ENCODE peak calls at places on chromosomes 5 and 9, in four cellular contexts. J, N, A and S are unnamed samples.

GRCh38 chr5:149420509-149421371 is 41.6 kb upstream of the IL17B start:
- DNase-seq in J (no peak), N (no peak), A (no peak), S (no peak)

GRCh38 chr9:127938298-127938690 is 640 bp upstream of the DPM2 start:
- DNase-seq in J (no peak), N (no peak), A (no peak), S (no peak)

GRCh38 chr9:34559616-34560546 is 29.6 kb downstream of the CNTFR start:
- DNase-seq in J (no peak), N (peak), A (no peak), S (peak)

GRCh38 chr5:128693779-128694178 is 155.7 kb upstream of the FBN2 start:
- DNase-seq in J (no peak), N (no peak), A (no peak), S (no peak)

GRCh38 chr5:56610093-56610698 is 205.2 kb upstream of the MAP3K1 start:
- DNase-seq in J (no peak), N (no peak), A (peak), S (no peak)

GRCh38 chr5:59838989-59839388 is 54.5 kb downstream of the PDE4D start:
- DNase-seq in J (no peak), N (no peak), A (no peak), S (no peak)

GRCh38 chr5:93299596-93300308 is 281.3 kb downstream of the NR2F1-AS1 start:
- DNase-seq in J (no peak), N (no peak), A (no peak), S (no peak)

GRCh38 chr5:175867587-175868347 is 3.6 kb upstream of the CPLX2 start:
- DNase-seq in J (no peak), N (peak), A (peak), S (peak)

GRCh38 chr5:97245371-97245770 is 62.3 kb upstream of the RIOK2 start:
- DNase-seq in J (no peak), N (no peak), A (no peak), S (no peak)

GRCh38 chr5:172743112-172743959 is 27.7 kb downstream of the DUSP1 start:
- DNase-seq in J (no peak), N (no peak), A (no peak), S (no peak)

GRCh38 chr5:135310328-135310989 is 88.6 kb downstream of the MACROH2A1 start:
- DNase-seq in J (no peak), N (no peak), A (peak), S (peak)

GRCh38 chr5:148734518-148734917 is 80.2 kb upstream of the HTR4 start:
- DNase-seq in J (no peak), N (no peak), A (peak), S (no peak)

GRCh38 chr5:1479581-1480188 is 34.4 kb upstream of the SLC6A3 start:
- DNase-seq in J (no peak), N (peak), A (peak), S (peak)

GRCh38 chr9:104858271-104858670 is 69.7 kb downstream of the ABCA1 start:
- DNase-seq in J (no peak), N (no peak), A (no peak), S (no peak)

GRCh38 chr5:150801117-150801927 is 22.8 kb downstream of the SMIM3 start:
- DNase-seq in J (peak), N (peak), A (peak), S (peak)

GRCh38 chr9:18746631-18747030 is 272.7 kb downstream of the ADAMTSL1 start:
- DNase-seq in J (no peak), N (no peak), A (no peak), S (no peak)

GRCh38 chr5:72067682-72068470 is 39.4 kb upstream of the MAP1B start:
- DNase-seq in J (no peak), N (no peak), A (peak), S (peak)

GRCh38 chr9:122031157-122031556 is 62.0 kb downstream of the TTLL11 start:
- DNase-seq in J (no peak), N (no peak), A (no peak), S (no peak)

GRCh38 chr5:18252559-18252958 is 618.3 kb downstream of the TAF11L14 start:
- DNase-seq in J (no peak), N (no peak), A (no peak), S (no peak)

GRCh38 chr5:178150977-178151734 is 2.5 kb downstream of the NHP2 start:
- DNase-seq in J (no peak), N (no peak), A (no peak), S (no peak)
- TF ChIP-seq CTCF in J (no peak), N (no peak), A (no peak), S (no peak)

DNA sequence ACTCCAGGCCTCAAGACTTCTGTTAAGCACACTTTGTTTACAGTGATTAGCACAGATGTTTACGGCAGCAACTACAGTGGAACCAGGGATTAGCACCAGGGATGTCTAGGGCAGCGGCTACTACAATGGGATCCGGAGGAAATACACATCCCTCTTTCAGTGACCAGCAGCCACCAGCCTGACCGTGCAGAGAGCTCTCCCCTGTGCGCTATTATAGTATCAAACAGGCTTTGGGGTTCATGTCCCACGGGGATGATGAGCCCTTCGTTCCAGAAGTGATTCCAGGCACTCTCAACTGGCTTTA is 21.5 kb downstream of the GFPT2 start:
- DNase-seq in J (no peak), N (no peak), A (no peak), S (no peak)
- H3K27ac ChIP-seq in J (no peak), N (peak), A (peak), S (peak)

DNA sequence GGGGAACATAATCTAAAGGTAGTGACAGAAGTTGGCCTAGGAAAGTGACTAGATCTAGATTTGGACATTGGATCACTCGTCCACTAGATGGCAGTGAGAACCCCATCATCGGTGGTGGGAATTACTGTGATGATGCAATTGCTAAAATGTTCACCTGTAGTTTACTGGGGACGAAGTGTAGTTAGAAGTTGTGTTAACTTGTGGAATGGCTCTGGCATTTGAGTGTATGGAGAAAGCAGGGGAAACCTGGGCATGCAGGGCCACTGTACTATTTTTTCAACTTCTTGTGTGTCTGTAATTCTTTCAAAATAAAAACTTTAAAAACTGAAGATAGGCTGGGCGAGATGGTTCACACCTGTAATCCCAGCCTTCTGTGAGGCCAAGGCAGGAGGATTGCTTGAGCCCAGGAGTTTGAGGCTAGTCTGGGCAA is 75.5 kb downstream of the PHAX start:
- DNase-seq in J (peak), N (peak), A (peak), S (peak)
- TF ChIP-seq CTCF in J (peak), N (peak), A (peak), S (peak)

DNA sequence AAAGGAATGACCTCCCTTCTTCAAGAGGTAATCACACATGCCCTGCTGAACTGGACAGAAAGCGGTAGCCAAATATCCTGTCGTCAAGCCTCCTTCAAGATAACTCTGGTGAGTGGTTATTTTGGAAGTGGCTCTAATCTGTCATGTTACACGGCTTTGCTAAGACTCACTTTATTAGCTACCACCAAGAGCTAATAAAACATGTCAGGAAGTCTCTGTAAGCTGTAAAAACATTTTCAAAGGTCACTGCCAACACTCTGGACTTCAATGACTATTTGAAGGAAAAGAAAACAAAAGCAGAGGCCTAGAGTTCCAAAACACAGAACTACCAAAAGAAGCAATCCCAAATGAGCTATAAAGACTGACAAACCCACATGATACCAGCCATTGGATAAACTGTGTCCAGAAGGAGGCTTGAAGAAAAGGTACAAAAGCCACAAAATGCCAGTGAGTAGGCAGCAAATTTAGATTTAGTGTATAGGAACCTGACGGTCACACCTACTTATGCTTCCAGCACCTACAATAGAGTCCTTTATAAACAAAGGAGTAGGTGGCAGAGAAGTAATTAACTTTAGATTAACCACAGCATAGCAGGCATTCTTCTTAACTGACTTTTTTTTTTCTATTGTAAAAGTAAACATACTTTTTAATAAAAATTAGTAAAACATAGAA is 97.3 kb upstream of the EQTN start:
- DNase-seq in J (no peak), N (no peak), A (peak), S (no peak)
- H3K27ac ChIP-seq in J (no peak), N (peak), A (no peak), S (no peak)

DNA sequence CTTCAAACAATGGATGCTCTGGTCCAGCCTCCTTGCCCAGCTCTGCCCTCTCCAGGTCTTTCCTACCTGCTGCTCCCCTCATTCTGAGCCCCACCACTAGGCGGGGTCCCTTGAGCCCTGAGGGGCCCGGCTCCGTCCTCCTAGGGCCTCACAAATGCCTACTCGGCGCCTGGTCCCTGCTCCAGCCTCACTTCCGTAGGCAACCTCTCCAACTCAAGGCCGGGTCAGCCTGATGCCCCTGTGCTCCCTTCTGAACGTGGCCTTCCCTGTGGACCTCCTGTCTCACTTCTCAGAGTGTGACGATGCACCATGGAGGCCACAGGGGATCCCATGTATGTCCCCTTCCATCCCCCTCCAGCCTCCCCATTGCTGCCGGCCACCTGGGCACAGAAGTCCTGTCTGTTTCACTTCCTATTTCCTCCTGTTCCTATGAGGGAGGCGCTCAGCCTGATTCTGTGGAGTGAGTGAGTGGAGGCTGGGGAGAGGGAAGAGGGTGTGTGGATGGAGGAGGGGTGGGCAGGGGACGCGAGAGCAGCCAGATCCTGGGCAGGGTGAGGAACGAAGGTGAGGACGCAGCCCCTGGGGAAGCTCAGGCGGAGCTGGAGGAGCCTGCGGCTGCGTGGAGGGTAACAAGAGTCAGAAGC is 127.2 kb upstream of the FAM120A start:
- DNase-seq in J (no peak), N (no peak), A (no peak), S (no peak)
- TF ChIP-seq CTCF in J (no peak), N (no peak), A (no peak), S (no peak)

GRCh38 chr5:95808013-95808685 is 14.4 kb downstream of the GLRX start:
- DNase-seq in J (no peak), N (peak), A (no peak), S (no peak)
- H3K27ac ChIP-seq in J (no peak), N (peak), A (no peak), S (no peak)

GRCh38 chr5:173973614-173973969 is 15.4 kb upstream of the C5orf47 start:
- DNase-seq in J (no peak), N (peak), A (peak), S (no peak)

GRCh38 chr5:173969167-173970049 is 19.6 kb upstream of the C5orf47 start:
- DNase-seq in J (peak), N (no peak), A (peak), S (peak)

GRCh38 chr5:173972844-173973613 is 15.9 kb upstream of the C5orf47 start:
- DNase-seq in J (peak), N (peak), A (peak), S (peak)

GRCh38 chr5:173971681-173972080 is 17.3 kb upstream of the C5orf47 start:
- DNase-seq in J (no peak), N (no peak), A (no peak), S (no peak)

DNA sequence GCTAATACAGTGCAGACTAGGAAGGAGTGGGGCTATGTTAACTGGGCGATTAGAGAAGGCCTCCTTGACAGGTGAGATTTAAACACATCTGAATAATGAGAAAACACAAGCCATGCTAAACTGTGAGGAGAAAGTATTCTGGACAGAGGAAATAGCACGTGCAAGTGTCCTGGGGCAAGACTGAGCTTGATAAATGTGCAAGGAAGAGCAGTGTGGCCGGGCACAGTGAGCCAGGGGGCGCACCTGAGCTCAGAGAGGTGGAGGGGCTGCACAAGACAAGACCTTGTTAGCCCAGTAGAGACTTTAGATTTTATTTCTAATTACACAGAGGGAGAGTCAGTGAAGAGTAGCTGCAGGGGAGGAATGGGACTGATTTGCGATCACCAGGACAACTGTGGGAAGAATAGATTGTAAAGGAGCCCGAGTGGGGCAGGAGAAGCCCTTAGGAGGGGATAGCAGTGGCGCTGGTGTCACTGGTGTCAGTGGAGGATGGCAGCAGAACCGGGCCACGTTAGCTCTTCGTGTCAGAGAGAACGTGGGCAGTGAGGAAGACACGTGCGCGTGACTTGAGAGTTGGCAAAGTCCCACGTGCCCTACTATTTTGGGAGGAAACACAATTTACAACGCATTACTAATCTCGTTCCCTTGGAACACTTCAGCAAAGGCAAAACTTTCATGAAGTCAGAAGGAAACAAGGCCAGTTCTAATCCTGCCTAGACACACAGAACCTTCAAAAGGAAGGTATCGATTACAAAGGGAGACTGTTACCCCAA is 17.9 kb upstream of the C5orf47 start:
- DNase-seq in J (no peak), N (no peak), A (no peak), S (no peak)
- TF ChIP-seq CTCF in J (peak), N (no peak), A (peak), S (no peak)

DNA sequence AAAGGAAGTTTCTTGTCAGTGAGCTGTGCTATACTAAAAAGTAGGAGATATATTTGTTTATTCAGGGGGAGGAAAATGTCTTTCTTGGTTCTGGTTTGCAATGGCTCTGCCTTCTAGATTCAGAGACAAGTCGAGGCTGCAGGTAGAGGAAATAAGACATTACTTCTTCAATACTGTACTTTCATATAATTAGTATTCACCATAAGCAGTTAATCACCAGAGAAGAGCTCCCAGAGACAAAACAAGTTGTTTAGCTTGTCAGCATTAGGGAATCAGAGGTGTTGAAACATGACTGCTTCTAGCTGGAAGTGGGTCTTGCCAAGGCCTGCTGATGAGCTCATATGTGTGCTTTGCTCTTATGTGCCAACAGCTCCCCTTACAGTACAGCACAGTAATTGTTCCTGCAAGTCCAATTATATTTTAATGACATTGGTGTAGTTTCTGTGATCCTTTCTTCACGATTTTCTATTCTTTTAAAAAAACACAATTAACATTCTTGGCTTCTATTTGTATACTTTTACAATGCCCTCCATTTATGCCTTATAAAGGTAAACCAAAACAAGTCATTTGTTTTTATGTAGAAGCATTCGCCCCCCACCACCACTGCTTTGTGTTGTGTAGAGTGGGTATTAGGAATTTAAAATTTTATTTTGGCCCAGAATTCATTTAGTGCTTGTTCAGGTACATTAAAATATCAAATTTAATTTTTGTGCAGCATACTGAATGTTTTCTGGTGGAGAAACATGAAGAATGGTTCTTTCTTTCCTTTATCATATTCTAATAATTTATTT is 112.2 kb downstream of the RPS23 start:
- DNase-seq in J (no peak), N (peak), A (peak), S (peak)
- H3K27ac ChIP-seq in J (no peak), N (peak), A (peak), S (no peak)

DNA sequence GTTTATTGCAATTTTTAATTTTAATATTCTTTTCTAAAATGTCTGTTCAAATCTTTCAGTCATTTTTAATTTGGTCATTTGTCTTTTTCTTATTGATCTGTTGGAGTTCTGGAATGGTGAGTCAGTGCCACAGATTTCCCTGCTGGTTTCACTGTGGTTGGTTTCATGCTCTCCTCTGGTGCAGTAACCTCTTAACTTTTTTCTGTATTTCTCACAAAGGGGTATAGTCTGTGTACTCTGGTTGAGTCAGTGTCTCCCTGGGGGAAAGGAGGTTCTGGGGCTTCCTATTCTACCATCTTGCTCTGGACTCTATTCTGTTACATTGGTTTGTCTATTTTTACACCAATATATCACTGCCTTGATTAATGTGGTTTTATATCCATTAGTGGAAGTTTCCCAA is 178.8 kb downstream of the CSNK1G3 start:
- DNase-seq in J (no peak), N (no peak), A (no peak), S (no peak)
- TF ChIP-seq CTCF in J (no peak), N (no peak), A (no peak), S (no peak)